ENCODE peak calls at places on chromosome 22, in six cellular contexts. J is lung, C is fibroblast of pulmonary artery, K is cardiac fibroblast, V is uterus, H is cardiac muscle cell. M is an unnamed sample.

GRCh38 chr22:19385221-19385906 is 46.2 kb downstream of the HIRA start:
- DNase-seq in C (no peak), V (no peak), H (no peak), K (no peak), J (no peak), M (no peak)

GRCh38 chr22:18968011-18968749 is 32.1 kb upstream of the PRODH start:
- DNase-seq in H (peak), J (no peak), V (no peak), K (peak), C (peak), M (peak)

GRCh38 chr22:47196881-47197701 is 434.6 kb downstream of the TBC1D22A start:
- DNase-seq in V (no peak), C (no peak), H (no peak), J (no peak), K (no peak), M (no peak)

GRCh38 chr22:48711031-48711431 is 1116.6 kb downstream of the BRD1 start:
- DNase-seq in C (no peak), V (no peak), K (no peak), J (no peak), H (no peak), M (no peak)

GRCh38 chr22:26276530-26277200 is 107.4 kb downstream of the SEZ6L start:
- DNase-seq in V (no peak), H (no peak), C (no peak), J (no peak), K (no peak), M (no peak)

GRCh38 chr22:50713571-50714056 is 24.4 kb upstream of the ACR start:
- DNase-seq in J (no peak), H (no peak), C (no peak), K (no peak), V (no peak), M (no peak)

GRCh38 chr22:19052941-19053551 is 69.2 kb downstream of the DGCR2 start:
- DNase-seq in V (no peak), J (no peak), K (no peak), C (no peak), H (no peak), M (no peak)

GRCh38 chr22:19874307-19875060 is 19.8 kb upstream of the GNB1L start:
- DNase-seq in H (no peak), J (peak), C (no peak), V (peak), K (no peak), M (no peak)

GRCh38 chr22:50455201-50455600 is 19.6 kb downstream of the SBF1 start:
- DNase-seq in H (no peak), J (no peak), K (no peak), C (no peak), V (no peak), M (no peak)

DNA sequence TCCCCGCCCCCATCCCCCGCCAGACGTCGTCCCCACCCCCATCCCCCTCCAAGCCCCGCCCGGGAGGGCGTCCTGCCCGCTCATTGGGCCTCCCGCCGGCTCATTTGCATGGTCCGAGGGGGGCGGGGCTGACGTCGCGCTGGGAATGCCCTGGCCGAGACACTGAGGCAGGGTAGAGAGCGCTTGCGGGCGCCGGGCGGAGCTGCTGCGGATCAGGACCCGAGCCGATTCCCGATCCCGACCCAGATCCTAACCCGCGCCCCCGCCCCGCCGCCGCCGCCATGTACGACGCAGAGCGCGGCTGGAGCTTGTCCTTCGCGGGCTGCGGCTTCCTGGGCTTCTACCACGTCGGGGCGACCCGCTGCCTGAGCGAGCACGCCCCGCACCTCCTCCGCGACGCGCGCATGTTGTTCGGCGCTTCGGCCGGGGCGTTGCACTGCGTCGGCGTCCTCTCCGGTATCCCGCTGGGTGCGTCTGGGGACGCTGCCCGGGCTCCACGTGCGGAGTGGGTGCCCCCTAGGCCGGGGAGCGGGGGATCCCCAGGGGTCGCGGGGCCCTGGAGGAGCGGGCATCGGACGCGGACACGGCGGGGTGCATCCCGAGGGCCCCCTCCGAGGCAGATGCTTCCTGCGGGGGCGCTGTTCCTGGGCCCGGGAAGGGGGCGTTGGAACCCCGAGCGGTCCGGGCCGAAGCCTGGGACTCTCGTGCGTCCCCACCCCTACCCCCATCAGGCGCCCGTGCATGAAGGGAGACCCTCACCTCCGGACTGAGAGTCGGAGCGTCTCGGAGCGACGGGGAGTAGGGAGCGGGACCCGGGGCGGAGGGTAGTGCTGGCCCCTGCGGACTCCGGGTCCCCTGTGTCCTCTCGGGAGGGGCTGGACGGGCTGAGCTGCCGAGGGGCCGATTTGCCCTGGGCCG is at the start of gene PNPLA3:
- DNase-seq in H (peak), J (peak), C (peak), V (peak), K (peak), M (peak)
- TF ChIP-seq CTCF in H (peak), J (no peak), C (no peak), V (no peak), K (peak), M (no peak)

DNA sequence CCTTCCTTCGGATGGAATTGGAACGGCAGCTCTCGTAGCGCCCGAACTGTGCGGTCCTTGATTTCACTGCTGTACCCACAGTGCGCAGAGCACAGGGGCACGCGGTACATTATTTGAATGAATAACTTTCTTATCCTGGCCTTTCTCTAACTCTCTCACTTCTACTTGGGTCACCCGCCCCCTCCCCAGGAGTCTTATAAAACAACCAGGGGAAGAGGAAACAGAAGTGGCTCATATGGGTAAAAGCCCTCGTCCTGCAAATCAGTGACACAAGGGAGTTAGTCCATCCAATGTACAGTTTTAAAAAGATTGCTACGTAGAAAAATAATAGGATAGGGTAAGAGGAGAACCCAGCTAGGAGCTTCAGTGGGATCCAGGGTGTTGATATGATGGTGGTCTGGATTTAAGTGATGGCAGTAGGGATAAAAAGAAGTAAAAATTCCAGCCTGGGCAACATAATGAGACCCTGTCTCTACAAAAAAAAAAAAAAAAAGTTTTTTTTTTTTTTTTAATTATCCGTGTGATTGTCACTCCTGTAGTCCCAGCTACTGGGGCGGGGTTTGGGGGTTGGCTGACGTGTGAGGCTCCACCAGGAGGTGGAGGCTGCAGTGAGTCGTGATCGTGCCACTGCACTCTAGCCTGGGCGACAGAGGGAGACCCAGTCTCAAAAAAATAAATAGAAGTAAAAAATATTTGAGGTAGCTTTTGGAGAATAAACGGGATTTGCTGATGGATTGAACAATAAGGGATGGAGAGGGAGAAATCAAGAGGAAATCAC is 7.1 kb upstream of the L3MBTL2 start:
- DNase-seq in K (peak), C (no peak), V (no peak), H (no peak), J (no peak), M (peak)
- TF ChIP-seq CTCF in K (peak), C (no peak), V (no peak), H (no peak), J (no peak), M (no peak)

GRCh38 chr22:35135165-35135564 is 69.2 kb downstream of the ISX start:
- DNase-seq in C (no peak), H (no peak), K (no peak), V (no peak), J (no peak), M (no peak)

GRCh38 chr22:35138521-35138920 is 72.6 kb downstream of the ISX start:
- DNase-seq in V (no peak), C (no peak), J (no peak), K (no peak), H (no peak), M (no peak)

GRCh38 chr22:35140879-35141745 is 75.2 kb downstream of the ISX start:
- DNase-seq in C (no peak), J (no peak), K (no peak), H (no peak), V (no peak), M (peak)
- TF ChIP-seq CTCF in C (no peak), J (no peak), K (no peak), H (no peak), V (no peak), M (peak)

DNA sequence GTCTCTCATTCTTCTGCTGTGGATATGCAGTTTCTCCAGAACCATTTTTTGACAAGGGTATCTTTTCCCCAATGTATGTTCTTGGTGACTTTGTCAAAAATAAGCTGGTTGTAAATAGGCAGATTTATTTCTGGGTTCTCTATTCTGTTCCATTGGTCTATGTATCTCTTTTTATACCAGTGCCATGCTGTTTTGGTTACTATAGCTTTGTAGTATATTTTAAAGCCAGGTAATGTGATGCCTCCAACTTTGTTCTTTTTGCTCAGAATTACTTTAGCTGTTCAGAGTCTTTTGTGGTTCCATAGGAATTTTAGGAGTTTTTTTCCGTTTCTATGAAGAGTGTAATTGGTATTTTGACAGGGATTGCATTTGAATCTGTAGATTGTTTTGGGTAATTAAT is 12.4 kb downstream of the HORMAD2 start:
- DNase-seq in V (no peak), H (no peak), C (no peak), J (no peak), K (no peak), M (no peak)
- TF ChIP-seq CTCF in V (no peak), H (no peak), C (no peak), J (no peak), K (no peak), M (no peak)

DNA sequence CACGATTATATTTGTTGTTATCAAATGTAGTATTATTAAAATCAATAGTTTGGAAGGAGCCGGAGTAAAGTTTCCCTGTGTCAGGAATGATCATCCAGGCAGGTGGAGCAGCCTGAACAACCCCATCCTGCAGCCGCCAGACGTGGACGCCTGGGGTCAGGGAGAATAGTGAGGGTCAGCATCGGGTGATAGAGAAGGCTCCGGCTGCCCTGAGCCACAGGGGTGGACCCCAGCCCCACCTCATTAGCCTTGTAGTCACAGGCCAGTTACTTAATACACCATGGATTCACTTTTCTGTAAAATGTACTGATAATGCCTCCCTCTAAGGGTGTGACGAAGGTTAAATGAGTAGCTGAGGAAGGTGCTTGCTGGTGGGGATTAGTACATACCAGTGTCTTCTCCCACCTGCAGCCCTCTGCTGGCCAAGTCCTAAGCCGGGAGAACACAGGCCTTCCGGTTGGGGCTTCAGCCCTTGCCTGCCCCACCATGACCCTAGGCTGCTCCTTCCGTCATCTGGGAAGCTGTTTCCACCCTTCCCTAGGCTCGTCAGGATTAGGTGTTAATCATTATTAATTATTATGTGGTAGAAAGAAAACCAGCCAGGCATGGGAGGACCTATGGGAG is 14.9 kb downstream of the TMEM121B start:
- DNase-seq in J (no peak), C (no peak), V (no peak), K (no peak), H (no peak), M (no peak)
- TF ChIP-seq CTCF in J (no peak), C (no peak), V (no peak), K (no peak), H (no peak), M (no peak)

GRCh38 chr22:43922123-43922522 is 1.5 kb upstream of the PNPLA3 start:
- DNase-seq in J (no peak), H (no peak), V (no peak), K (no peak), C (no peak), M (no peak)
- TF ChIP-seq CTCF in J (no peak), H (peak), V (no peak), K (no peak), C (peak), M (peak)

GRCh38 chr22:46131151-46131587 is 19.2 kb upstream of the PPARA start:
- DNase-seq in C (no peak), K (no peak), H (no peak), V (peak), J (no peak), M (peak)
- TF ChIP-seq CTCF in C (peak), K (peak), H (peak), V (no peak), J (no peak), M (peak)

DNA sequence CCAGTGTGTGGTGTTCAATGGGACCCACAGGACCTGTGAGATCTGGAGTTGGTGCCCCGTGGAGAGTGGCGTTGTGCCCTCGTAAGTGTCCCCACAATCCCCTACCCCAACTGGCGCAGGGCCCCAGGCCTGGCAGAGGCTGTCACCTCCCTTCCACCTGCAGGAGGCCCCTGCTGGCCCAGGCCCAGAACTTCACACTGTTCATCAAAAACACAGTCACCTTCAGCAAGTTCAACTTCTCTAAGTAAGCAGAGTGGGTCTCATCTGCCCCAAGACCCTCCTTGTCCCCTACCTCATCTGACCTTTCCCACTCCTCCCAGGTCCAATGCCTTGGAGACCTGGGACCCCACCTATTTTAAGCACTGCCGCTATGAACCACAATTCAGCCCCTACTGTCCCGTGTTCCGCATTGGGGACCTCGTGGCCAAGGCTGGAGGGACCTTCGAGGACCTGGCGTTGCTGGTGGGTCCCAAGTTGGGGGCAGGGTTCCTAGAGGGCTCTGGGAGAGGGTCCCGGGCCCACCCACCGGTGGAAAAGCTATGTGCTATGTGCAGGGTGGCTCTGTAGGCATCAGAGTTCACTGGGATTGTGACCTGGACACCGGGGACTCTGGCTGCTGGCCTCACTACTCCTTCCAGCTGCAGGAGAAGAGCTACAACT is 8.1 kb downstream of the P2RX6 start:
- DNase-seq in K (no peak), V (no peak), H (no peak), C (no peak), J (no peak), M (no peak)
- TF ChIP-seq CTCF in K (no peak), V (no peak), H (no peak), C (no peak), J (no peak), M (peak)

DNA sequence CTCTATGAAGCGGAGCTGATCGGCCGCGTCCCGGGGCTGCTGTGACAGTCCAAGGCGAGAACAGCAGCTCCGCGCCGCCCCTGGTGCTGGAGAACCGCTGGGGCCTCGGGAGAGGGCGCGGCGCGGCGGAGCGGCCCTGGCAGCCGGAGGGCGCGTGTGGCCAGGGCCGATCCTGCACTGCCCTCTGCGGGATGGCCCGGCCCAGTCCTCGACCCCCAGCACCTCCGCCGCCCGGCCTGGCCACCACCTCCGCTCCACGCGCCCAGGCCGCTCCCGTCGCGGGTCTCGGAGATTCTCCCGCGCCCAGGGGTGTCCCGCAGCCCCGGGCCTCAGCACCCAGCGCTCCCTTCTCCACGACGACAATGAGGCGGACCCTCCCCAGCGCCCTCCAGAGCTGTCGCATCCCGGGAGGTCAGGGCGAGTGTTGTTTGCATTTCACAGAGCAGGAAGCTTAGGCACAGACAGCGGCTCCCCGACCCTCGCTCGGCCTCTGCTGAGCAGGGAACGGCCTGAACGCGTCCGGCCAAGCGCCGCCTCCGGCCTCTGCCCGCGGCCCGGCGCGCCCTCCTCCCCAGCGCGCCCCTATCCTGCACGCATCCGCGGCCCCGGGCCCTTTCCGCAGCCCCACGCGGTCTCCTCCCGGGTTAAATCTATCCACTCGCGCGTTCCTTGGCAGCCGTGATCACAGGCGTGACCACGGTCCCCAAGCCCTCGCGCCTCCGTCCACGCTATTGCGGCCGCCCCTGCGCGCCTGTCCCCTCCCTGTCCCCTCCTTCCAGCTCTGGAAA is 109.7 kb downstream of the WNT7B start:
- DNase-seq in H (peak), J (no peak), K (peak), C (peak), V (peak), M (peak)
- TF ChIP-seq CTCF in H (peak), J (no peak), K (no peak), C (no peak), V (no peak), M (no peak)

GRCh38 chr22:38413085-38414008 is 41.7 kb downstream of the KCNJ4 start:
- DNase-seq in K (no peak), J (no peak), C (no peak), H (peak), V (peak), M (no peak)
- TF ChIP-seq CTCF in K (no peak), J (no peak), C (no peak), H (no peak), V (no peak), M (no peak)

M was measured in endothelial cell.